ENCODE peak calls at places on chromosome 6, in eight cellular contexts. R, G, Q, A, I, J, Y and P are unnamed samples.

GRCh38 chr6:39313526-39314272 is 520 bp downstream of the KCNK17 start:
- DNase-seq in R (peak; percentile 49), G (peak; percentile 56), Q (no peak), A (no peak), I (no peak), J (peak; percentile 47), Y (no peak), P (no peak)

GRCh38 chr6:95574811-95575210 is 2.5 kb upstream of the MANEA start:
- DNase-seq in R (no peak), G (no peak), Q (no peak), A (no peak), I (no peak), J (no peak), Y (peak; percentile 4), P (no peak)

GRCh38 chr6:36701401-36701991 is 3.9 kb downstream of the RAB44 start:
- DNase-seq in R (peak; percentile 70), G (no peak), Q (no peak), A (no peak), I (no peak), J (no peak), Y (peak; percentile 50), P (no peak)

GRCh38 chr6:16420715-16421461 is 182.5 kb downstream of the GMPR start:
- DNase-seq in R (no peak), G (no peak), Q (no peak), A (no peak), I (no peak), J (no peak), Y (peak; percentile 88), P (peak; percentile 27)

GRCh38 chr6:45681860-45682488 is 304.2 kb upstream of the SUPT3H start:
- DNase-seq in R (no peak), G (no peak), Q (no peak), A (no peak), I (no peak), J (no peak), Y (peak; percentile 47), P (peak; percentile 56)

GRCh38 chr6:131400054-131400781 is 172.8 kb upstream of the ARG1 start:
- DNase-seq in R (no peak), G (no peak), Q (no peak), A (no peak), I (no peak), J (no peak), Y (peak; percentile 93), P (no peak)

GRCh38 chr6:83536034-83536646 is 23.8 kb downstream of the PRSS35 start:
- DNase-seq in R (peak; percentile 60), G (peak; percentile 72), Q (peak; percentile 58), A (no peak), I (no peak), J (peak; percentile 68), Y (peak; percentile 33), P (no peak)

GRCh38 chr6:36755435-36756348 is 58.1 kb downstream of the RAB44 start:
- DNase-seq in R (no peak), G (no peak), Q (peak; percentile 38), A (no peak), I (no peak), J (no peak), Y (peak; percentile 70), P (peak; percentile 51)

GRCh38 chr6:169858935-169859351 is 107.5 kb downstream of the ERMARD start:
- DNase-seq in R (no peak), G (no peak), Q (peak; percentile 23), A (peak; percentile 21), I (no peak), J (no peak), Y (no peak), P (no peak)

GRCh38 chr6:99285881-99286280 is 63.6 kb downstream of the FAXC start:
- DNase-seq in R (no peak), G (no peak), Q (peak; percentile 39), A (no peak), I (no peak), J (no peak), Y (no peak), P (no peak)

GRCh38 chr6:144710207-144710606 is 425.1 kb downstream of the UTRN start:
- DNase-seq in R (no peak), G (no peak), Q (no peak), A (no peak), I (no peak), J (no peak), Y (peak; percentile 93), P (no peak)

GRCh38 chr6:163282672-163283071 is 131.8 kb upstream of the QKI start:
- DNase-seq in R (no peak), G (no peak), Q (no peak), A (no peak), I (no peak), J (no peak), Y (no peak), P (no peak)

GRCh38 chr6:118012944-118013343 is 105.9 kb downstream of the SLC35F1 start:
- DNase-seq in R (no peak), G (no peak), Q (no peak), A (no peak), I (no peak), J (no peak), Y (no peak), P (no peak)

GRCh38 chr6:7165736-7166296 is 58.1 kb downstream of the RREB1 start:
- DNase-seq in R (no peak), G (peak; percentile 50), Q (no peak), A (no peak), I (no peak), J (no peak), Y (no peak), P (no peak)

GRCh38 chr6:56714982-56715456 is 72.3 kb upstream of the DST start:
- DNase-seq in R (no peak), G (peak; percentile 11), Q (no peak), A (peak; percentile 32), I (no peak), J (no peak), Y (peak; percentile 88), P (no peak)

DNA sequence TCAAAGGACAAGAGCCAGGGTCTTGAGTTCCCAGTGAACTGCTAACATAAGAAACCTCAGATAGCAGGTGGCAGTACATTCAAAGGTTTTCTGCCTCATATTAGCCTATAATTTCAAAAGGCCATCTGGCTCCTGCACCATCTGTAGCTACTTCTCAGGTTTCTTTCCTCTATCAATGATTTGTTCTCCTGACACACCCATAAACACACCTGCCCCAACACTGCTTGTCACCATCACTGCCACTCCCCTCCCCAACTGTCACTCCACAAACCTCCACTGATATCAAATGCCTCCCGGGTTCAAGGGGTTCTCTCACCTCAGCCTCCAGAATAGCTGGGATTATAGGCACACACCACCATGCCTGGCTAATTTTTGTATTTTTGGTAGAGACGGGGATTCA is 152.7 kb upstream of the SLC22A16 start:
- DNase-seq in R (no peak), G (no peak), Q (no peak), A (no peak), I (no peak), J (no peak), Y (no peak), P (no peak)
- TF ChIP-seq CTCF in R (no peak), G (no peak), Q (no peak), A (no peak), I (no peak), J (no peak), Y (no peak), P (no peak)

DNA sequence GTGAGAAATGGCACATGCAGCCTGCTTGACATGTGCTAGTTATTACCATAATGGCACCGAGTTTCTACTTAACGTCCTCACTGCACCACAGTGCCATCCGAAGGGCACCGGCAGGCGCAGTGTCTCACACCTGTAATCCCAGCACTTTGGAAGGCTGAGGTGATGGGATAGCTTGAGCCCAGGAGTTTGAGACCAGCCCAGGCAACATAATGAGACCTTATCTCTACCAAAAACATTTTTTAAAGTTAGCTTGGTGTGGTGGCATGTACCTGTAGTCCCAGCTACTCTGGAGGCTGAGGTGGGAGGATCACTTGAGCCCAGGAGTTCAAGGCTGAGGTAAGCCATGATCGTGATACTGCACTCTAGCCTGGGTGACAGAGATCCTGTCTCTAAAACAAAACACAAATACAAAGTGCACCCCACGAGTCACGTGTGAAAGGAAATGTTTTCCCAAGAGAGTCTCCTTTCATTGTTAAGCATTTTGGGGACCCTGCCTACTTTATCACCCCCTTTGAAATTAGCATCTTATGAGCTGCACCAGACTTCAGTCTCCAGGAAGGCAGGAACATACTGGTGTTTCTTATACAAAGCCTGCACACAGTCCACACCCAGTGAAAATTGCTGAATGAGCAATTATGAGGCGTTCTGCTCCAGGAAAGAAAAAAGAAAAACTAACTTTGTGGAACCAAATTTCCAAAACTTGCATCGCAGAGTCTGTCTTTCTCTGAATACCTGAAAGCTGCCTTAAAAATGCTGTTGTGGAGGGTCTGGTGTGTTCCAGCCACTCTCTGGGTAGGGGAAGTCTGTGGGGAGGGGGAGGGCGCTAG is 47.1 kb upstream of the FOXQ1 start:
- DNase-seq in R (no peak), G (no peak), Q (no peak), A (no peak), I (no peak), J (no peak), Y (no peak), P (no peak)
- TF ChIP-seq CTCF in R (no peak), G (no peak), Q (no peak), A (no peak), I (no peak), J (no peak), Y (no peak), P (no peak)

DNA sequence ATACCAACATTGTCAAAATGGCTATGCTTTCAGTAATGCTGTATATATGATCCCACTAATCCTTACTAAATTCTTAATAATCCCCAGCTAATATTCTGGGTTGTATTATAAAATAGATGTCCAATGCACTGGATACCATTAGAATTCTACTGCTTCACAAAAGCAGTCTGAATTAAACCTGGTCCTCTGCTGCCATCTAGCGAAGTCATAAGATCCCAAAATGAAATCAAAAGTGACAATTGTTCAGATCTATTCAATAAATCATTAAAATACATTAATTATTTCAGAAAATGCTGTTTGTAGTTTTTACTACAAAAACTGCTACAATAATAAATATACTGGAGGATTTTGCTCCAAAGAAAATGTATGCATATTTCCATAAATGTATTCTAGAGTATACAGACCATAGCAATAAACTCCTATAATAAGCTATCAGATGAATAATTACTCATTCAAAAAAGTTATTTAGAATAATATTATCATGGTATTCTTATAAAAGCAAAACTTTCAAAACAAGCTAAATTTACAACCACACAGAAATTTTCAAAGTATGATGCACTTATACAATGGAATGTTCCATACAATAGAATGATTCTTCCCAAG is 92.6 kb downstream of the RNGTT start:
- DNase-seq in R (no peak), G (peak; percentile 71), Q (no peak), A (no peak), I (peak; percentile 34), J (peak; percentile 37), Y (peak; percentile 55), P (no peak)
- TF ChIP-seq CTCF in R (peak; percentile 75), G (peak; percentile 84), Q (peak; percentile 31), A (peak; percentile 55), I (peak; percentile 81), J (peak; percentile 63), Y (peak; percentile 88), P (no peak)

DNA sequence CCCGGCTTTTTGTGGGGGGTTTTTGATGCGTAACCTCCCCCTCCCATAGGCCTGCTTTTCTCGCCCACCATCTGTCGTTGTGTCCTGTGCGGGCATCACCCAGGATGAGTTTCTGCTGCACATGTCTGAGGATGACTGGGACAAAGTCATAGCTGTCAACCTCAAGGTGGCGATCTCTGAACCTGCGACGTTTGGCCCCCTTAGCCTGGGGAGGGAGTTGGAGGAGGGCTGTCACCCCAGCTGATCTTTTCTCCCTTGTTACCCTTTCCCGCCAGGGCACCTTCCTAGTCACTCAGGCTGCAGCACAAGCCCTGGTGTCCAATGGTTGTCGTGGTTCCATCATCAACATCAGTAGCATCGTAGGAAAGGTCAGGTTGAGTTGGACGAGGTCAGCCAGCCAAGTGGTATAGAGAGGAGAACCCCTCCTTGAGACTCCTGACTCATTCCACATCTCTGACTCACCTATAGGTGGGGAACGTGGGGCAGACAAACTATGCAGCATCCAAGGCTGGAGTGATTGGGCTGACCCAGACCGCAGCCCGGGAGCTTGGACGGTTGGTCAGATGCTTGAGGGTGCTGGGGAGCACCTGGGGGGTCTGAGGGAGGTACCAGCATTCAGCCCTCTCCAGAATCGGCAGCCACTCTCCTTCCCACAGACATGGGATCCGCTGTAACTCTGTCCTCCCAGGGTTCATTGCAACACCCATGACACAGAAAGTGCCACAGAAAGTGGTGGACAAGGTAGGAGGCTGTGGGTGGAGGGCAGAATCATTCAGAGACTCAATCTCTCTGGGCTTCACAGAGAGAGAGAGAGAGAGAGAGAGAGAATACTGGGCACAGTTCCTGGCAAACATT is 944 bp downstream of the HSD17B8 start:
- DNase-seq in R (no peak), G (peak; percentile 29), Q (no peak), A (no peak), I (no peak), J (no peak), Y (peak; percentile 52), P (no peak)
- TF ChIP-seq CTCF in R (no peak), G (no peak), Q (no peak), A (no peak), I (no peak), J (no peak), Y (peak; percentile 59), P (no peak)